ENCODE peak calls at places on chromosomes 3 and 15, in six cellular contexts. M is left lung, L is type B pancreatic cell, X is ovary, F is uterus, T is BE2C. W is an unnamed sample.
A peak's percentile ranks its signal among the peaks of the same experiment; 100 is the strongest.

GRCh38 chr3:51156147-51156546 is 228.9 kb upstream of the MANF start:
- DNase-seq in M (no peak), X (no peak), F (no peak), T (no peak), L (no peak), W (no peak)

GRCh38 chr15:28129261-28129848 is 30.2 kb upstream of the OCA2 start:
- DNase-seq in L (no peak), M (no peak), F (no peak), X (no peak), T (no peak), W (no peak)

GRCh38 chr3:48065035-48065434 is 48.8 kb upstream of the MAP4 start:
- DNase-seq in L (no peak), T (no peak), X (no peak), F (no peak), M (no peak), W (no peak)

GRCh38 chr15:92184679-92185230 is 208.9 kb upstream of the ST8SIA2 start:
- DNase-seq in X (no peak), F (no peak), M (no peak), T (no peak), L (no peak), W (no peak)

GRCh38 chr15:70355275-70355795 is 257.6 kb upstream of the TLE3 start:
- DNase-seq in X (no peak), F (no peak), L (no peak), T (no peak), M (no peak), W (no peak)

GRCh38 chr3:62562017-62562416 is 188.7 kb upstream of the FEZF2 start:
- DNase-seq in M (no peak), X (no peak), F (no peak), L (no peak), T (no peak), W (no peak)

GRCh38 chr15:81196576-81197254 is at the start of gene IL16:
- DNase-seq in F (no peak), M (no peak), X (no peak), L (no peak), T (no peak), W (no peak)

GRCh38 chr15:100849021-100849831 is 30.4 kb upstream of the ALDH1A3 start:
- DNase-seq in F (peak; percentile 70), M (peak; percentile 47), T (peak; percentile 77), X (peak; percentile 63), L (peak; percentile 60), W (peak; percentile 51)

GRCh38 chr15:70772402-70772801 is 9.0 kb upstream of the UACA start:
- DNase-seq in L (no peak), M (no peak), T (no peak), F (no peak), X (no peak), W (no peak)

GRCh38 chr3:50572801-50573371 is 3.6 kb downstream of the HEMK1 start:
- DNase-seq in X (no peak), T (no peak), F (no peak), M (no peak), L (no peak), W (no peak)

GRCh38 chr3:14463330-14464216 is 61.2 kb downstream of the SLC6A6 start:
- DNase-seq in X (no peak), M (no peak), T (no peak), F (no peak), L (no peak), W (no peak)

GRCh38 chr15:89088605-89089315 is 504 bp downstream of the ABHD2 start:
- DNase-seq in X (peak; percentile 73), T (peak; percentile 21), M (peak; percentile 58), L (peak; percentile 72), F (no peak), W (no peak)

GRCh38 chr3:179745109-179745508 is 92.3 kb downstream of the USP13 start:
- DNase-seq in T (no peak), X (no peak), M (no peak), F (no peak), L (no peak), W (no peak)

GRCh38 chr3:174132006-174132405 is 727.1 kb upstream of the NAALADL2 start:
- DNase-seq in L (no peak), X (no peak), M (no peak), F (no peak), T (no peak), W (no peak)

GRCh38 chr3:126683506-126683905 is 20.5 kb upstream of the CHCHD6 start:
- DNase-seq in T (peak; percentile 74), L (no peak), M (no peak), X (no peak), F (no peak), W (no peak)

GRCh38 chr3:71581451-71581980 is 2.0 kb downstream of the FOXP1 start:
- DNase-seq in L (peak; percentile 72), X (peak; percentile 54), F (peak; percentile 33), M (peak; percentile 59), T (peak; percentile 16), W (peak; percentile 56)

GRCh38 chr3:9404680-9405079 is 7.3 kb downstream of the SETD5 start:
- DNase-seq in M (no peak), X (no peak), F (no peak), T (no peak), L (no peak), W (no peak)

GRCh38 chr3:186151077-186151971 is 42.4 kb upstream of the ETV5 start:
- DNase-seq in T (no peak), X (no peak), M (no peak), L (no peak), F (no peak), W (no peak)

GRCh38 chr3:44326035-44326434 is 12.5 kb upstream of the TCAIM start:
- DNase-seq in X (no peak), L (no peak), M (no peak), F (no peak), T (no peak), W (no peak)

GRCh38 chr3:44326515-44326914 is 12.1 kb upstream of the TCAIM start:
- DNase-seq in L (no peak), M (no peak), X (no peak), F (no peak), T (no peak), W (no peak)

GRCh38 chr3:44321335-44321734 is 17.2 kb upstream of the TCAIM start:
- DNase-seq in T (no peak), F (no peak), L (no peak), X (no peak), M (no peak), W (no peak)

GRCh38 chr3:44318929-44319328 is 19.6 kb upstream of the TCAIM start:
- DNase-seq in M (no peak), L (no peak), X (no peak), F (no peak), T (peak; percentile 4), W (no peak)

DNA sequence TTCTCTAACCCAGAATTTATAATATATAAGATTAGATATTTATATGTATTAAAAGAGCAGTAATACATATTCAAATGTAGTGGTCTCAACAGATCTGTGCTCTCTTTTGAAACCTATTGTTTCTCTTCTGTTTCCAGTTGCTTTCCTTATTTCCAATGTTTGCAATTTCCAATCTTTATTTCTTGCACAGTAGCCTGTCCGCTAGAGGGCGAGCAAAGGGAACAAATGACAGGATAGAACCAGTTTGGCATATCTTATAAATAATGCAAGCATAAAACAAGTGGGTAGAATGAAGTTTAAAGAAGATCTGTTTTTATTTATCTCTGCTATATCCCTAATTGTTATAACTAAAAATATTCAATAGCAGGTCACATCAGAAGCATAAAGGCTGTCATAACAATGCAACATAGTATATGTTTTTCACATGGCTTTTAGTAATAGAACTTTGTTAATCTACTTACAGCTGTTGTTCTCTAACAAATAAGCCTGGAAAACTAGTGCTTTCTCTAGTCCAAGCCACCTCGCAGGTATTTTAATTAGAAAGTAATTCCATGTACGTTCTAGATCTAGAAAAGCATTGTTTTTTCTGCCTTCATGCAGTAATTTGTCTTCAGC is 15.1 kb upstream of the TCAIM start:
- DNase-seq in T (peak; percentile 63), M (peak; percentile 53), L (no peak), X (peak; percentile 67), F (peak; percentile 63), W (no peak)
- TF ChIP-seq CTCF in T (peak; percentile 72), M (peak; percentile 69), L (peak; percentile 90), X (peak; percentile 55), F (peak; percentile 68), W (peak; percentile 16)

DNA sequence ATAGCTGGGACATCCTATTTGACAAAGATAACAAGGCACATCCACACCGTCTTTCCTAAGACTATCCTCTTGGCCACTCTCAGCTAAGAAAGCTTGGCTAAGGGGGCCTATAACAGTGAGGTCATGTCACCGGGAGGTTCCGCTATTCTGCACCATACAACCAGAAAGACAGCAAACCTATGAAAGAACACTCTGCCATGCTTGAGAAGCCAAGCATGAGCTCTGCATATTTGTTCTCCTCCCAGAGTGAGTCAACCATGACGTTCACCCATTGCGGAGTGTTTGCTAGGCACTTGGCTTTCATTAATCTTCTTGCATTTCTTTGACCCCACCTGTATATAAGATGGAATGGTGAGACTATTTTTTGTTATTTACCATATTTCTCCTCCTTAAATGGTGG is 141.2 kb downstream of the GMNC start:
- DNase-seq in T (no peak), L (no peak), F (no peak), X (no peak), M (no peak), W (no peak)
- TF ChIP-seq CTCF in T (no peak), L (no peak), F (no peak), X (no peak), M (no peak), W (no peak)

DNA sequence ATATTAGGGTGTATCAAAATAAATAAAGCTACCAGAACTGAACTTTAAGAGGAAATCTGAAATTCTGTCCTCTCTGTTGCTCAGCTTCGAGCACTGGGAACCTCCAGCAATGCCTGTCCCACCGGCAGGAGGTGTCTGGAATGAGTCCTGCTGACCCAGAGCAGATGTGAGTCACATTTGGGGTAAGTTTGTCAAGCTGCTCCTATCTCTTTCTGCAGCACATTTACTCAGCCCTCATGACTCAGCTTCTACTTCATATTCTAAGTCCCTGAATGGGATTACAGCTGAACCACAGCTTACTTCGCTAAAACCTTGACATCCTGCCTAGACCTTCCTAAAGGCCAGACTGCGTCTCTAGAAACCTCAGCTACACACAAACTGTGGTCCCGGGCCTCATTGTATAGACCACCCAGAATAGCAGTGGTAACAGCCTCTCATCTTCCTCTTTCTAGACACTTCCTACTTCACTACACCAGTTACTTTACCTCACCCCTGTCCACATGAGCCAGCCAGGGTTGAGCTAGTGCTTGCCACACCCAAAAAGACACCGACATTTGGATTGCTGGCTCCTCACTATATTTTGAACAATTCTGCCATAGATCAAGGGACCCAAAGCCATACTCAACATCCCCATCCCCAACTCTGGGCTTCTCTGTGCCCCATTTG is 109.6 kb upstream of the TMCO5A start:
- DNase-seq in M (no peak), T (peak; percentile 33), F (no peak), L (no peak), X (no peak), W (no peak)
- TF ChIP-seq CTCF in M (no peak), T (no peak), F (no peak), L (no peak), X (no peak), W (no peak)

GRCh38 chr15:22229971-22230815 is 149.9 kb downstream of the OR4M2 start:
- DNase-seq in T (no peak), L (no peak), F (no peak), M (no peak), X (no peak), W (no peak)

GRCh38 chr15:22224241-22224671 is 143.9 kb downstream of the OR4M2 start:
- DNase-seq in L (peak; percentile 20), M (no peak), X (no peak), T (no peak), F (no peak), W (no peak)

GRCh38 chr15:22227961-22228762 is 147.8 kb downstream of the OR4M2 start:
- DNase-seq in M (no peak), X (no peak), F (no peak), L (no peak), T (no peak), W (no peak)

GRCh38 chr15:22227411-22227810 is 147.1 kb downstream of the OR4M2 start:
- DNase-seq in T (no peak), X (no peak), L (no peak), M (no peak), F (no peak), W (no peak)

GRCh38 chr15:22226034-22226790 is 145.9 kb downstream of the OR4M2 start:
- DNase-seq in F (no peak), L (peak; percentile 63), X (no peak), T (no peak), M (no peak), W (no peak)
- TF ChIP-seq CTCF in F (no peak), L (no peak), X (no peak), T (no peak), M (no peak), W (no peak)

W was measured in activated B cell treated with CpG ODN at 0.5 μM for 24 hours.